ENCODE peak calls at places on chromosomes 2 and 18, in eight cellular contexts. E is stimulated activated CD4-positive, alpha-beta T cell treated with anti-CD3 and anti-CD28 coated beads, TNF-alpha, amount 100 ng/mL, for 4 hours; U is hippocampal formation; Q is BJ; I is T1000; T is aorta; M is CD4-positive, alpha-beta T cell; K is stimulated activated naive CD8-positive, alpha-beta T cell treated with anti-CD3 and anti-CD28 coated beads, Interleukin-15, amount 100 ng/mL, for 72 hours. F is an unnamed sample.
A peak's percentile ranks its signal among the peaks of the same experiment; 100 is the strongest.

GRCh38 chr2:28615691-28616090 is 119.8 kb downstream of the PLB1 start:
- DNase-seq in E (no peak), U (no peak), Q (no peak), I (no peak), T (no peak), M (no peak), K (no peak), F (no peak)

GRCh38 chr2:183292028-183292427 is 167.8 kb downstream of the NUP35 start:
- DNase-seq in E (no peak), U (no peak), Q (no peak), I (no peak), T (no peak), M (no peak), K (no peak), F (no peak)

GRCh38 chr2:52178845-52179244 is 1146.9 kb upstream of the NRXN1 start:
- DNase-seq in E (no peak), U (no peak), Q (no peak), I (no peak), T (no peak), M (no peak), K (no peak), F (no peak)

GRCh38 chr2:11814979-11815510 is 68.6 kb downstream of the LPIN1 start:
- DNase-seq in E (no peak), U (no peak), Q (no peak), I (no peak), T (no peak), M (no peak), K (no peak), F (no peak)

GRCh38 chr2:240503848-240504247 is 53.9 kb downstream of the ANKMY1 start:
- DNase-seq in E (no peak), U (no peak), Q (no peak), I (no peak), T (peak; percentile 60), M (no peak), K (no peak), F (no peak)

GRCh38 chr2:214203744-214204289 is 207.0 kb upstream of the VWC2L start:
- DNase-seq in E (no peak), U (no peak), Q (no peak), I (no peak), T (no peak), M (no peak), K (no peak), F (peak; percentile 75)

GRCh38 chr2:50820176-50820575 is 211.8 kb downstream of the NRXN1 start:
- DNase-seq in E (no peak), U (no peak), Q (no peak), I (no peak), T (no peak), M (no peak), K (no peak), F (no peak)

GRCh38 chr18:50131591-50131990 is 63.4 kb downstream of the MYO5B start:
- DNase-seq in E (no peak), U (no peak), Q (no peak), I (no peak), T (no peak), M (no peak), K (no peak), F (no peak)

F was measured in GM23248.